ENCODE peak calls at places on chromosomes 4 and X, in six cellular contexts. X is IMR-90, E is DMS153, L is neural crest cell, K is psoas muscle, D is WTC11. S is an unnamed sample.

GRCh38 chr4:69497886-69498395 is 2.2 kb upstream of the UGT2B4 start:
- DNase-seq in K (no peak), L (no peak), E (no peak), X (no peak), D (no peak), S (no peak)

GRCh38 chr4:150923945-150924344 is 91.1 kb downstream of the LRBA start:
- DNase-seq in X (no peak), E (no peak), D (no peak), K (no peak), L (no peak), S (no peak)

GRCh38 chr4:184143770-184144564 is 73.7 kb downstream of the ENPP6 start:
- DNase-seq in K (no peak), E (no peak), D (peak; percentile 68), X (no peak), L (no peak), S (no peak)

GRCh38 chrX:110012818-110013484 is 10.0 kb downstream of the TMEM164 start:
- DNase-seq in D (no peak), X (no peak), K (no peak), E (peak; percentile 91), L (no peak), S (no peak)

GRCh38 chr4:139603576-139604387 is 47.8 kb upstream of the SETD7 start:
- DNase-seq in X (peak; percentile 59), D (peak; percentile 20), L (peak; percentile 57), K (no peak), E (peak; percentile 39), S (peak; percentile 37)

GRCh38 chrX:103817502-103817901 is 14.6 kb downstream of the RAB9B start:
- DNase-seq in E (no peak), L (peak; percentile 59), X (peak; percentile 42), K (no peak), D (no peak), S (peak; percentile 25)

GRCh38 chr4:124322234-124322831 is 390.2 kb downstream of the ANKRD50 start:
- DNase-seq in D (no peak), E (no peak), L (no peak), X (peak; percentile 49), K (no peak), S (no peak)

GRCh38 chrX:75649829-75650228 is 127.0 kb upstream of the ZDHHC15 start:
- DNase-seq in K (no peak), E (no peak), D (no peak), X (no peak), L (no peak), S (no peak)

GRCh38 chr4:53541577-53542206 is 49.6 kb downstream of the LNX1 start:
- DNase-seq in E (no peak), D (no peak), K (no peak), L (no peak), X (peak; percentile 95), S (no peak)

GRCh38 chr4:99062120-99062519 is 26.5 kb downstream of the ADH5 start:
- DNase-seq in X (peak; percentile 27), E (no peak), L (no peak), K (no peak), D (no peak), S (no peak)

GRCh38 chr4:75004755-75005668 is 72.1 kb downstream of the PARM1 start:
- DNase-seq in D (no peak), E (no peak), K (peak; percentile 88), X (no peak), L (no peak), S (no peak)

S was measured in nephron progenitor cell.